ENCODE peak calls at places on chromosome 12, in six cellular contexts. P is HAP-1; Q is tibial artery; V is HCT116; Z is CD8-positive, alpha-beta memory T cell; G is effector memory CD4-positive, alpha-beta T cell. L is an unnamed sample.

GRCh38 chr12:570237-570925 is 92.9 kb downstream of the NINJ2 start:
- DNase-seq in P (peak; percentile 35), Q (peak; percentile 78), V (peak; percentile 76), Z (no peak), G (no peak), L (peak; percentile 86)

GRCh38 chr12:31267966-31268365 is 58.0 kb downstream of the SINHCAF start:
- DNase-seq in P (no peak), Q (no peak), V (no peak), Z (no peak), G (no peak), L (no peak)

GRCh38 chr12:107386569-107386968 is 293.2 kb upstream of the CRY1 start:
- DNase-seq in P (no peak), Q (no peak), V (no peak), Z (no peak), G (no peak), L (no peak)

GRCh38 chr12:111842556-111843396 is 748 bp downstream of the MAPKAPK5 start:
- DNase-seq in P (peak; percentile 36), Q (no peak), V (no peak), Z (no peak), G (no peak), L (peak; percentile 32)

GRCh38 chr12:29591140-29592020 is 93.9 kb upstream of the OVCH1 start:
- DNase-seq in P (peak; percentile 56), Q (no peak), V (no peak), Z (no peak), G (no peak), L (peak; percentile 77)

GRCh38 chr12:130970165-130970907 is 16.6 kb downstream of the ADGRD1 start:
- DNase-seq in P (no peak), Q (no peak), V (no peak), Z (no peak), G (no peak), L (no peak)

GRCh38 chr12:94849411-94849976 is 154.0 kb downstream of the NDUFA12 start:
- DNase-seq in P (no peak), Q (no peak), V (no peak), Z (no peak), G (no peak), L (peak; percentile 52)

GRCh38 chr12:114479831-114480230 is 73.9 kb upstream of the TBX5 start:
- DNase-seq in P (peak; percentile 53), Q (no peak), V (no peak), Z (no peak), G (no peak), L (peak; percentile 82)

GRCh38 chr12:81759215-81759991 is at the start of gene PPFIA2:
- DNase-seq in P (peak; percentile 89), Q (peak; percentile 24), V (no peak), Z (no peak), G (no peak), L (peak; percentile 81)

GRCh38 chr12:51471465-51471864 is 46.8 kb downstream of the SLC4A8 start:
- DNase-seq in P (peak; percentile 33), Q (no peak), V (no peak), Z (no peak), G (no peak), L (no peak)

GRCh38 chr12:111624540-111624939 is 25.4 kb upstream of the ATXN2 start:
- DNase-seq in P (no peak), Q (no peak), V (no peak), Z (no peak), G (no peak), L (no peak)

GRCh38 chr12:124884587-124885438 is 21.1 kb upstream of the SCARB1 start:
- DNase-seq in P (no peak), Q (no peak), V (no peak), Z (no peak), G (no peak), L (peak; percentile 63)

GRCh38 chr12:100557357-100557756 is 16.1 kb upstream of the GAS2L3 start:
- DNase-seq in P (no peak), Q (no peak), V (no peak), Z (no peak), G (no peak), L (no peak)

GRCh38 chr12:39846971-39847661 is 227.5 kb upstream of the ABCD2 start:
- DNase-seq in P (peak; percentile 69), Q (no peak), V (no peak), Z (no peak), G (no peak), L (peak; percentile 22)

GRCh38 chr12:115983226-115983798 is 294.2 kb downstream of the MED13L start:
- DNase-seq in P (peak; percentile 58), Q (no peak), V (no peak), Z (no peak), G (no peak), L (peak; percentile 79)

GRCh38 chr12:31238764-31239387 is 87.1 kb downstream of the SINHCAF start:
- DNase-seq in P (peak; percentile 88), Q (peak; percentile 77), V (peak; percentile 54), Z (no peak), G (no peak), L (peak; percentile 83)

GRCh38 chr12:46084666-46085631 is 94.6 kb upstream of the SCAF11 start:
- DNase-seq in P (no peak), Q (no peak), V (no peak), Z (no peak), G (no peak), L (peak; percentile 65)

GRCh38 chr12:40697566-40698257 is 5.5 kb downstream of the CNTN1 start:
- DNase-seq in P (peak; percentile 68), Q (no peak), V (no peak), Z (no peak), G (no peak), L (no peak)

GRCh38 chr12:63877693-63878092 is 33.2 kb downstream of the SRGAP1 start:
- DNase-seq in P (no peak), Q (no peak), V (no peak), Z (no peak), G (no peak), L (no peak)
- H3K4me1 ChIP-seq in P (peaks cover 8% of the 10 kb centered on the region), Q (no peaks in the 10 kb centered on the region), V (peaks cover 1% of the 10 kb centered on the region), Z (no peaks in the 10 kb centered on the region), G (no peaks in the 10 kb centered on the region), L (no peaks in the 10 kb centered on the region)

GRCh38 chr12:54296393-54297121 is 4.3 kb downstream of the NFE2 start:
- DNase-seq in P (no peak), Q (no peak), V (no peak), Z (no peak), G (no peak), L (no peak)
- H3K4me1 ChIP-seq in P (peaks cover 4% of the 10 kb centered on the region), Q (peaks cover 11% of the 10 kb centered on the region), V (peaks cover 17% of the 10 kb centered on the region), Z (peaks cover 8% of the 10 kb centered on the region), G (peaks cover 4% of the 10 kb centered on the region), L (peaks cover 19% of the 10 kb centered on the region)

GRCh38 chr12:120228291-120229070 is 27.6 kb upstream of the RPLP0 start:
- DNase-seq in P (peak; percentile 92), Q (peak; percentile 77), V (no peak), Z (peak; percentile 81), G (peak; percentile 75), L (peak; percentile 98)

GRCh38 chr12:120230326-120230973 is 29.5 kb upstream of the RPLP0 start:
- DNase-seq in P (peak; percentile 71), Q (peak; percentile 79), V (peak; percentile 86), Z (no peak), G (no peak), L (peak; percentile 100)

GRCh38 chr12:120229583-120230325 is 28.8 kb upstream of the RPLP0 start:
- DNase-seq in P (peak; percentile 29), Q (no peak), V (no peak), Z (no peak), G (no peak), L (peak; percentile 50)

GRCh38 chr12:120228041-120228290 is 27.1 kb upstream of the RPLP0 start:
- DNase-seq in P (no peak), Q (no peak), V (no peak), Z (no peak), G (no peak), L (no peak)

GRCh38 chr12:120229071-120229582 is 28.2 kb upstream of the RPLP0 start:
- DNase-seq in P (peak; percentile 45), Q (no peak), V (no peak), Z (no peak), G (no peak), L (peak; percentile 75)
- H3K4me1 ChIP-seq in P (peaks cover 34% of the 10 kb centered on the region), Q (peaks cover 88% of the 10 kb centered on the region), V (peaks cover 61% of the 10 kb centered on the region), Z (peaks cover 87% of the 10 kb centered on the region), G (peaks cover 62% of the 10 kb centered on the region), L (peaks cover 64% of the 10 kb centered on the region)

DNA sequence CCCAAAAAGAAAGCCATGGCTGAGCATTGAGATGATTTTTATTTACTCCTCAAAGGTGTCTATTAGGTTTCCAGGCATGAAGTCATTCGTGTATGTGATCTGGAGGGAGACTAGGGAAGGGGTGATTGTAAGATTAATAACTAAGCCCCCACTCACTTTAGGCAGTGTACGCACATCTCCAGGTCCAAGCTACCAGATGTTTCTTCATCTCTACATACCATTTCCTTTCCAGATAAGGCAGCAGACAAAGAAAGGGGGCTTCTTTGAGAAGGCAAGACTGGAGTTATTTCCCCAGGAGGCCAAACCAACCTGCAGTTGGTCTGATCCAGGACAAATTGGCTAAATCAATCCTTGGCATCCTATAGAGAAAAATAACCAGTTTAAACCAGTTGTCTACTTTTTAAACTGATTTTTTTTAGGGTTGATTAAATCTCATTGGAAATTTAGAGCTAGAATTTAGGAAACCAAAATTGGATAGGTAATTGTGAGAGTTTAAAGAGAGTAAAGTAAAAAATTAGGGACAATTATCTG is 3.9 kb downstream of the HOXC13 start:
- DNase-seq in P (no peak), Q (no peak), V (no peak), Z (no peak), G (no peak), L (no peak)
- H3K4me1 ChIP-seq in P (peaks cover 23% of the 10 kb centered on the region), Q (peaks cover 24% of the 10 kb centered on the region), V (peaks cover 8% of the 10 kb centered on the region), Z (no peaks in the 10 kb centered on the region), G (no peaks in the 10 kb centered on the region), L (peaks cover 28% of the 10 kb centered on the region)